ENCODE peak calls at places on chromosomes 2 and 18, in nine cellular contexts. One of them, this sample, is unnamed.

GRCh38 chr2:14123436-14124103 is 508.9 kb upstream of the LRATD1 start:
- DNase-seq in adrenal gland: no peak
- DNase-seq in left lung: no peak
- DNase-seq in brain microvascular endothelial cell: no peak
- DNase-seq in IMR-90: no peak
- DNase-seq in A549: no peak
- DNase-seq in fibroblast of lung: no peak
- DNase-seq in left ventricle myocardium inferior: no peak
- DNase-seq in HCT116: no peak
- DNase-seq in this sample: no peak

GRCh38 chr2:112001942-112002341 is 53.1 kb upstream of the TMEM87B start:
- DNase-seq in left lung: no peak
- DNase-seq in IMR-90: no peak
- DNase-seq in adrenal gland: no peak
- DNase-seq in fibroblast of lung: peak; percentile 50
- DNase-seq in HCT116: no peak
- DNase-seq in A549: no peak
- DNase-seq in left ventricle myocardium inferior: no peak
- DNase-seq in brain microvascular endothelial cell: no peak
- DNase-seq in this sample: no peak

GRCh38 chr2:226837787-226838603 is 2.1 kb downstream of the RHBDD1 start:
- DNase-seq in brain microvascular endothelial cell: no peak
- DNase-seq in adrenal gland: no peak
- DNase-seq in A549: no peak
- DNase-seq in left ventricle myocardium inferior: no peak
- DNase-seq in IMR-90: no peak
- DNase-seq in HCT116: no peak
- DNase-seq in fibroblast of lung: no peak
- DNase-seq in left lung: no peak
- DNase-seq in this sample: no peak

GRCh38 chr2:101616411-101616810 is 81.1 kb upstream of the MAP4K4 start:
- DNase-seq in brain microvascular endothelial cell: peak; percentile 18
- DNase-seq in adrenal gland: no peak
- DNase-seq in HCT116: no peak
- DNase-seq in left ventricle myocardium inferior: peak; percentile 56
- DNase-seq in left lung: no peak
- DNase-seq in fibroblast of lung: peak; percentile 49
- DNase-seq in IMR-90: peak; percentile 34
- DNase-seq in A549: no peak
- DNase-seq in this sample: peak; percentile 33

GRCh38 chr18:32920796-32921787 is 148.3 kb upstream of the KLHL14 start:
- DNase-seq in brain microvascular endothelial cell: peak; percentile 91
- DNase-seq in adrenal gland: no peak
- DNase-seq in left ventricle myocardium inferior: no peak
- DNase-seq in HCT116: no peak
- DNase-seq in A549: peak; percentile 9
- DNase-seq in left lung: no peak
- DNase-seq in fibroblast of lung: peak; percentile 98
- DNase-seq in IMR-90: peak; percentile 95
- DNase-seq in this sample: no peak

GRCh38 chr18:77123313-77124231 is 9.0 kb downstream of the MBP start:
- DNase-seq in left ventricle myocardium inferior: no peak
- DNase-seq in A549: no peak
- DNase-seq in brain microvascular endothelial cell: no peak
- DNase-seq in fibroblast of lung: no peak
- DNase-seq in adrenal gland: no peak
- DNase-seq in left lung: no peak
- DNase-seq in HCT116: no peak
- DNase-seq in IMR-90: no peak
- DNase-seq in this sample: no peak

GRCh38 chr2:74444498-74445318 is 3.0 kb upstream of the RTKN start:
- DNase-seq in left ventricle myocardium inferior: no peak
- DNase-seq in A549: no peak
- DNase-seq in left lung: no peak
- DNase-seq in brain microvascular endothelial cell: no peak
- DNase-seq in IMR-90: no peak
- DNase-seq in adrenal gland: no peak
- DNase-seq in HCT116: no peak
- DNase-seq in fibroblast of lung: no peak
- DNase-seq in this sample: no peak

GRCh38 chr2:32864337-32864736 is 82.4 kb upstream of the LTBP1 start:
- DNase-seq in fibroblast of lung: peak; percentile 80
- DNase-seq in IMR-90: peak; percentile 72
- DNase-seq in left ventricle myocardium inferior: no peak
- DNase-seq in A549: no peak
- DNase-seq in left lung: no peak
- DNase-seq in HCT116: no peak
- DNase-seq in adrenal gland: no peak
- DNase-seq in brain microvascular endothelial cell: peak; percentile 43
- DNase-seq in this sample: no peak

GRCh38 chr2:1942146-1942545 is 197.8 kb upstream of the PXDN start:
- DNase-seq in A549: no peak
- DNase-seq in adrenal gland: no peak
- DNase-seq in left ventricle myocardium inferior: no peak
- DNase-seq in IMR-90: no peak
- DNase-seq in HCT116: no peak
- DNase-seq in brain microvascular endothelial cell: no peak
- DNase-seq in left lung: no peak
- DNase-seq in fibroblast of lung: no peak
- DNase-seq in this sample: no peak

GRCh38 chr2:84906108-84906899 is 848 bp downstream of the TMSB10 start:
- DNase-seq in brain microvascular endothelial cell: no peak
- DNase-seq in A549: no peak
- DNase-seq in adrenal gland: peak; percentile 51
- DNase-seq in left lung: peak; percentile 90
- DNase-seq in IMR-90: no peak
- DNase-seq in left ventricle myocardium inferior: peak; percentile 34
- DNase-seq in fibroblast of lung: no peak
- DNase-seq in HCT116: no peak
- DNase-seq in this sample: peak; percentile 40

GRCh38 chr2:71896385-71897144 is 251.1 kb downstream of the CYP26B1 start:
- DNase-seq in fibroblast of lung: no peak
- DNase-seq in IMR-90: no peak
- DNase-seq in left lung: no peak
- DNase-seq in left ventricle myocardium inferior: no peak
- DNase-seq in adrenal gland: no peak
- DNase-seq in HCT116: no peak
- DNase-seq in A549: no peak
- DNase-seq in brain microvascular endothelial cell: no peak
- DNase-seq in this sample: no peak

GRCh38 chr18:48161911-48162698 is 231.6 kb upstream of the SMAD2 start:
- DNase-seq in A549: peak; percentile 21
- DNase-seq in left lung: no peak
- DNase-seq in brain microvascular endothelial cell: no peak
- DNase-seq in fibroblast of lung: peak; percentile 15
- DNase-seq in left ventricle myocardium inferior: no peak
- DNase-seq in IMR-90: no peak
- DNase-seq in HCT116: no peak
- DNase-seq in adrenal gland: no peak
- DNase-seq in this sample: no peak

GRCh38 chr2:26946841-26947784 is 23.3 kb upstream of the MAPRE3 start:
- DNase-seq in IMR-90: peak; percentile 39
- DNase-seq in brain microvascular endothelial cell: no peak
- DNase-seq in A549: no peak
- DNase-seq in adrenal gland: no peak
- DNase-seq in left ventricle myocardium inferior: peak; percentile 66
- DNase-seq in HCT116: no peak
- DNase-seq in left lung: peak; percentile 84
- DNase-seq in fibroblast of lung: peak; percentile 44
- DNase-seq in this sample: peak; percentile 70

GRCh38 chr18:59005266-59005665 is 134.4 kb upstream of the SEC11C start:
- DNase-seq in brain microvascular endothelial cell: peak; percentile 81
- DNase-seq in left ventricle myocardium inferior: peak; percentile 68
- DNase-seq in adrenal gland: no peak
- DNase-seq in HCT116: no peak
- DNase-seq in left lung: no peak
- DNase-seq in IMR-90: peak; percentile 42
- DNase-seq in A549: peak; percentile 39
- DNase-seq in fibroblast of lung: peak; percentile 61
- DNase-seq in this sample: peak; percentile 80

GRCh38 chr2:169664600-169664977 is 29.6 kb downstream of the CFAP210 start:
- DNase-seq in brain microvascular endothelial cell: peak; percentile 17
- DNase-seq in fibroblast of lung: peak; percentile 22
- DNase-seq in adrenal gland: no peak
- DNase-seq in IMR-90: peak; percentile 15
- DNase-seq in HCT116: no peak
- DNase-seq in left ventricle myocardium inferior: no peak
- DNase-seq in left lung: no peak
- DNase-seq in A549: no peak
- DNase-seq in this sample: no peak

GRCh38 chr2:239803764-239804111 is 221.4 kb downstream of the NDUFA10 start:
- DNase-seq in fibroblast of lung: no peak
- DNase-seq in IMR-90: no peak
- DNase-seq in adrenal gland: no peak
- DNase-seq in left lung: no peak
- DNase-seq in brain microvascular endothelial cell: no peak
- DNase-seq in left ventricle myocardium inferior: no peak
- DNase-seq in A549: no peak
- DNase-seq in HCT116: no peak
- DNase-seq in this sample: no peak

GRCh38 chr18:62089174-62089573 is 97.7 kb downstream of the PIGN start:
- DNase-seq in fibroblast of lung: no peak
- DNase-seq in A549: no peak
- DNase-seq in left lung: no peak
- DNase-seq in brain microvascular endothelial cell: no peak
- DNase-seq in HCT116: no peak
- DNase-seq in adrenal gland: no peak
- DNase-seq in left ventricle myocardium inferior: no peak
- DNase-seq in IMR-90: no peak
- DNase-seq in this sample: no peak

GRCh38 chr2:199118701-199119241 is 339.0 kb downstream of the SATB2 start:
- DNase-seq in A549: no peak
- DNase-seq in brain microvascular endothelial cell: no peak
- DNase-seq in HCT116: no peak
- DNase-seq in left ventricle myocardium inferior: no peak
- DNase-seq in left lung: no peak
- DNase-seq in fibroblast of lung: peak; percentile 14
- DNase-seq in IMR-90: no peak
- DNase-seq in adrenal gland: no peak
- DNase-seq in this sample: no peak

GRCh38 chr2:61758991-61759390 is 94.9 kb downstream of the FAM161A start:
- DNase-seq in IMR-90: peak; percentile 97
- DNase-seq in HCT116: no peak
- DNase-seq in adrenal gland: no peak
- DNase-seq in left ventricle myocardium inferior: no peak
- DNase-seq in left lung: no peak
- DNase-seq in brain microvascular endothelial cell: peak; percentile 49
- DNase-seq in fibroblast of lung: peak; percentile 74
- DNase-seq in A549: no peak
- DNase-seq in this sample: no peak

GRCh38 chr2:12720752-12721151 is 4.0 kb downstream of the TRIB2 start:
- DNase-seq in HCT116: no peak
- DNase-seq in brain microvascular endothelial cell: no peak
- DNase-seq in IMR-90: no peak
- DNase-seq in left lung: no peak
- DNase-seq in adrenal gland: no peak
- DNase-seq in fibroblast of lung: peak; percentile 23
- DNase-seq in left ventricle myocardium inferior: no peak
- DNase-seq in A549: no peak
- DNase-seq in this sample: no peak

GRCh38 chr2:12721571-12722444 is 5.1 kb downstream of the TRIB2 start:
- DNase-seq in left lung: no peak
- DNase-seq in brain microvascular endothelial cell: peak; percentile 87
- DNase-seq in adrenal gland: no peak
- DNase-seq in HCT116: no peak
- DNase-seq in IMR-90: peak; percentile 57
- DNase-seq in left ventricle myocardium inferior: no peak
- DNase-seq in A549: no peak
- DNase-seq in fibroblast of lung: peak; percentile 99
- DNase-seq in this sample: no peak

GRCh38 chr2:12718662-12719399 is 2.1 kb downstream of the TRIB2 start:
- DNase-seq in fibroblast of lung: peak; percentile 23
- DNase-seq in A549: no peak
- DNase-seq in left lung: peak; percentile 76
- DNase-seq in brain microvascular endothelial cell: no peak
- DNase-seq in HCT116: no peak
- DNase-seq in left ventricle myocardium inferior: no peak
- DNase-seq in IMR-90: no peak
- DNase-seq in adrenal gland: no peak
- DNase-seq in this sample: no peak

GRCh38 chr2:12719400-12720104 is 2.8 kb downstream of the TRIB2 start:
- DNase-seq in brain microvascular endothelial cell: no peak
- DNase-seq in left ventricle myocardium inferior: no peak
- DNase-seq in fibroblast of lung: peak; percentile 69
- DNase-seq in A549: no peak
- DNase-seq in HCT116: no peak
- DNase-seq in left lung: no peak
- DNase-seq in IMR-90: peak; percentile 64
- DNase-seq in adrenal gland: no peak
- DNase-seq in this sample: no peak

GRCh38 chr2:12720181-12720580 is 3.4 kb downstream of the TRIB2 start:
- DNase-seq in HCT116: no peak
- DNase-seq in A549: no peak
- DNase-seq in IMR-90: peak; percentile 30
- DNase-seq in left lung: no peak
- DNase-seq in left ventricle myocardium inferior: no peak
- DNase-seq in adrenal gland: no peak
- DNase-seq in fibroblast of lung: peak; percentile 40
- DNase-seq in brain microvascular endothelial cell: no peak
- DNase-seq in this sample: no peak
- H3K27ac ChIP-seq in HCT116: no peak overlapping the region
- H3K27ac ChIP-seq in A549: no peak overlapping the region
- H3K27ac ChIP-seq in IMR-90: peak overlapping the region; percentile 14
- H3K27ac ChIP-seq in left lung: peak overlapping the region; percentile 89
- H3K27ac ChIP-seq in left ventricle myocardium inferior: peak overlapping the region; percentile 99
- H3K27ac ChIP-seq in adrenal gland: no peak overlapping the region
- H3K27ac ChIP-seq in fibroblast of lung: peak overlapping the region; percentile 88
- H3K27ac ChIP-seq in brain microvascular endothelial cell: peak overlapping the region; percentile 87
- H3K27ac ChIP-seq in this sample: peak overlapping the region; percentile 99

GRCh38 chr2:60565472-60565871 is 12.0 kb upstream of the BCL11A start:
- DNase-seq in A549: no peak
- DNase-seq in HCT116: peak; percentile 38
- DNase-seq in brain microvascular endothelial cell: no peak
- DNase-seq in fibroblast of lung: peak; percentile 30
- DNase-seq in adrenal gland: no peak
- DNase-seq in left ventricle myocardium inferior: no peak
- DNase-seq in left lung: no peak
- DNase-seq in IMR-90: peak; percentile 28
- DNase-seq in this sample: no peak
- TF ChIP-seq CTCF in A549: peak; percentile 27
- TF ChIP-seq CTCF in HCT116: peak; percentile 42
- TF ChIP-seq CTCF in brain microvascular endothelial cell: peak; percentile 57
- TF ChIP-seq CTCF in fibroblast of lung: no peak
- TF ChIP-seq CTCF in adrenal gland: no peak
- TF ChIP-seq CTCF in left ventricle myocardium inferior: peak; percentile 45
- TF ChIP-seq CTCF in left lung: no peak
- TF ChIP-seq CTCF in IMR-90: peak; percentile 36
- TF ChIP-seq CTCF in this sample: peak; percentile 37

GRCh38 chr2:130864830-130865229 is 28.1 kb downstream of the ARHGEF4 start:
- DNase-seq in HCT116: peak; percentile 50
- DNase-seq in brain microvascular endothelial cell: peak; percentile 28
- DNase-seq in IMR-90: peak; percentile 78
- DNase-seq in left lung: no peak
- DNase-seq in fibroblast of lung: peak; percentile 69
- DNase-seq in A549: no peak
- DNase-seq in left ventricle myocardium inferior: peak; percentile 48
- DNase-seq in adrenal gland: no peak
- DNase-seq in this sample: peak; percentile 27
- H3K27ac ChIP-seq in HCT116: no peak overlapping the region
- H3K27ac ChIP-seq in brain microvascular endothelial cell: no peak overlapping the region
- H3K27ac ChIP-seq in IMR-90: no peak overlapping the region
- H3K27ac ChIP-seq in left lung: no peak overlapping the region
- H3K27ac ChIP-seq in fibroblast of lung: no peak overlapping the region
- H3K27ac ChIP-seq in A549: peak overlapping the region; percentile 42
- H3K27ac ChIP-seq in left ventricle myocardium inferior: peak overlapping the region; percentile 42
- H3K27ac ChIP-seq in adrenal gland: no peak overlapping the region
- H3K27ac ChIP-seq in this sample: no peak overlapping the region

GRCh38 chr2:181891258-181891965 is at the start of gene ITPRID2:
- DNase-seq in HCT116: peak; percentile 74
- DNase-seq in IMR-90: peak; percentile 89
- DNase-seq in left ventricle myocardium inferior: peak; percentile 90
- DNase-seq in A549: peak; percentile 69
- DNase-seq in fibroblast of lung: peak; percentile 91
- DNase-seq in brain microvascular endothelial cell: peak; percentile 79
- DNase-seq in adrenal gland: peak; percentile 90
- DNase-seq in left lung: peak; percentile 98
- DNase-seq in this sample: peak; percentile 90
- TF ChIP-seq CTCF in HCT116: no peak
- TF ChIP-seq CTCF in IMR-90: peak; percentile 44
- TF ChIP-seq CTCF in left ventricle myocardium inferior: peak; percentile 36
- TF ChIP-seq CTCF in A549: no peak
- TF ChIP-seq CTCF in fibroblast of lung: peak; percentile 8
- TF ChIP-seq CTCF in brain microvascular endothelial cell: no peak
- TF ChIP-seq CTCF in adrenal gland: no peak
- TF ChIP-seq CTCF in left lung: no peak
- TF ChIP-seq CTCF in this sample: no peak

This sample was measured in heart right ventricle.